ENCODE peak calls at places on chromosome 19, in seven cellular contexts. S, R, H, J, G, E and Z are unnamed samples.

GRCh38 chr19:52567921-52568320 is 2.2 kb upstream of the ZNF701 start:
- DNase-seq in S (no peak), R (no peak), H (no peak), J (no peak), G (no peak), E (no peak), Z (no peak)

GRCh38 chr19:32172761-32173160 is 172.6 kb upstream of the ZNF507 start:
- DNase-seq in S (no peak), R (no peak), H (no peak), J (no peak), G (no peak), E (no peak), Z (no peak)

GRCh38 chr19:7706662-7707454 is 4.9 kb upstream of the FCER2 start:
- DNase-seq in S (no peak), R (no peak), H (no peak), J (no peak), G (no peak), E (no peak), Z (no peak)

GRCh38 chr19:10797541-10798256 is 38.3 kb downstream of the TMED1 start:
- DNase-seq in S (peak), R (no peak), H (no peak), J (peak), G (no peak), E (no peak), Z (no peak)

GRCh38 chr19:45507864-45508680 is 793 bp downstream of the VASP start:
- DNase-seq in S (no peak), R (no peak), H (peak), J (no peak), G (no peak), E (no peak), Z (no peak)

GRCh38 chr19:3722443-3723109 is 14.4 kb downstream of the TJP3 start:
- DNase-seq in S (no peak), R (no peak), H (peak), J (peak), G (no peak), E (no peak), Z (peak)

GRCh38 chr19:5356918-5357317 is 16.3 kb upstream of the PTPRS start:
- DNase-seq in S (no peak), R (no peak), H (no peak), J (no peak), G (no peak), E (no peak), Z (no peak)

GRCh38 chr19:10797078-10797477 is 38.9 kb downstream of the TMED1 start:
- DNase-seq in S (no peak), R (no peak), H (no peak), J (no peak), G (no peak), E (no peak), Z (no peak)

GRCh38 chr19:48350856-48351255 is 12.9 kb downstream of the TMEM143 start:
- DNase-seq in S (no peak), R (no peak), H (no peak), J (no peak), G (no peak), E (no peak), Z (no peak)

GRCh38 chr19:48554385-48555091 is 2.6 kb downstream of the SULT2B1 start:
- DNase-seq in S (no peak), R (peak), H (peak), J (no peak), G (no peak), E (peak), Z (no peak)

GRCh38 chr19:11288349-11288748 is 7.6 kb upstream of the TSPAN16 start:
- DNase-seq in S (no peak), R (no peak), H (no peak), J (peak), G (no peak), E (no peak), Z (no peak)

GRCh38 chr19:41332468-41332867 is 21.3 kb downstream of the TGFB1 start:
- DNase-seq in S (no peak), R (no peak), H (no peak), J (no peak), G (no peak), E (no peak), Z (no peak)
- TF ChIP-seq JUND in S (no peak), R (no peak), H (no peak), J (no peak), G (no peak), E (no peak), Z (no peak)

DNA sequence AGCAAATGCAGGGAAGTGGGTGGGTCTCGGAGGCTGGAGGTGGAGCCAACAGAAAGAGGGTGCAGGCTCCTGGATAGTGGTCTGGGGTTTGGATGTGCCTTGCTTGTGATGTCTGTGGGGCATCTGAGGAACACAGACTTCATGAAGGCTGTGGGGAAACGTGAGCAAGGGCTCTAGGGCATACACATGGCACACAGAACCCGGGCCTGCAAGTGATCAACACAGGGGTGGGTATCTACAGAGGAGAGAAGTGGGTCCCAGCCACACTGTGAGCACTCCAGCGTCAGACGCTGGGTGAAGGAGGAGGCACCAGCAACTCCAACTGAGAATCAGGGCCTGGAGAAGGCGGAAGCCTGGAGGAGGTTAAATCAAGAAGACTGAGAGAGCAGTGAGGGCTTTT is 5.4 kb upstream of the UBE2M start:
- DNase-seq in S (no peak), R (no peak), H (no peak), J (peak), G (no peak), E (no peak), Z (no peak)
- TF ChIP-seq JUND in S (no peak), R (no peak), H (no peak), J (no peak), G (no peak), E (no peak), Z (no peak)

DNA sequence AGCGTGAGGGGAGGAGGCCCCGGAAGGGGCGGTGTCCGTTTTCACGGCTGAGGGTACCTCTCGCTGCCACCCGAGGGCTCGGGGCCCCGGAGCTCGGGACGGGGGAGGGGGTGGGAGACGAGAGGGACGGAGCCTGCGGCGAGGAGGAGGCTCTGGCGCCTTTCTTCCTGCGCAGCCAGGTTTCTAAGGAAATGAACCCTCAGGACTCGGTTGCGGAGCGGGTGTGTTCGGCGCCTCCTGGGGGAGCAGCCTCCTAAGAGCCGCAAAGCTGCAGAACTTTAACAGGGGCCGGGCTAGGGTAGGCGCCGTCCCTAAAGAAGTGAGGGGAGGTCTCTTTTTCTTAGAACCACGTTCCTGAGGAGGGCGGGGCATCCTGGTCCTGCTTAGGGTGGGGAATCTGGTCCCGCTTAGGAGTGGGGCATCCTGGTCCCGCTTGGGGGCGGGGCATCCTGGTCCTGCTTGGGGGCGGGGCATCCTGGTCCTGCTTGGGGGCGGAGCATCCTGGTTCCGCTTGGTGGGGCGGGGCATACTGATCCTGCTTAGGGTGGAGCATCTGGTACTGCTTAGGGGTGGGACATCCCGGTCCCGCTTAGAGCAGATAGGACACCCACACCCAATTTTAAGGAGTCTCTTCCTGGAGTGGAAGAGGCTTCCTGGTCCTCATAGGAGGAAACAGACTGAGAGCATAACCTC is 6.2 kb downstream of the SYT5 start:
- DNase-seq in S (no peak), R (no peak), H (peak), J (peak), G (peak), E (peak), Z (peak)
- TF ChIP-seq JUND in S (no peak), R (no peak), H (no peak), J (no peak), G (no peak), E (no peak), Z (no peak)

GRCh38 chr19:16702123-16702522 is 17.5 kb upstream of the NWD1 start:
- DNase-seq in S (no peak), R (no peak), H (no peak), J (peak), G (no peak), E (peak), Z (no peak)
- TF ChIP-seq JUND in S (no peak), R (no peak), H (no peak), J (no peak), G (no peak), E (no peak), Z (no peak)

GRCh38 chr19:46602392-46603194 is 1.5 kb downstream of the CALM3 start:
- DNase-seq in S (no peak), R (no peak), H (peak), J (peak), G (no peak), E (no peak), Z (no peak)
- TF ChIP-seq JUND in S (no peak), R (no peak), H (no peak), J (no peak), G (no peak), E (no peak), Z (no peak)

DNA sequence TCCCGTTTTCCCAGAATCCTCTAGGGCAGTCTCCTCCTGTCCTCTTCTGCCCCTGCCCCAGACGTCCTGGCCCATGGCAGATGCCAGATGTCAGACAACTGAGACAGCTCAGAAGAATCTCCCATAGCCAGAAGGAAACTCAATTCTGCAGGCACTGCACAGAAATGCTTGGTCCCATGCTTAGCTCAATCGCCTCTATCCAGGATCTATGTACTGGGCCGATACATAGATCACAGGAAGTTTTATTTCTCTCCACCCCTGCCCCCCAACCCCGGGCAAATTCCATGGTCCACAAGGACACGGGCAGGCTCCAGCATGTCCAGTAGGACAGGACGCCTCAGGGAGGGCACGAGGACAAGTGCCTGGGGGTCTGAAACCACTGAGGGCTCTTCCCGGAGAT is 4.8 kb downstream of the MBD3 start:
- DNase-seq in S (no peak), R (no peak), H (no peak), J (no peak), G (no peak), E (peak), Z (no peak)
- TF ChIP-seq JUND in S (no peak), R (no peak), H (no peak), J (no peak), G (no peak), E (no peak), Z (no peak)

GRCh38 chr19:23699521-23699860 is 12.5 kb upstream of the ZNF675 start:
- DNase-seq in S (no peak), R (no peak), H (no peak), J (peak), G (no peak), E (no peak), Z (peak)

DNA sequence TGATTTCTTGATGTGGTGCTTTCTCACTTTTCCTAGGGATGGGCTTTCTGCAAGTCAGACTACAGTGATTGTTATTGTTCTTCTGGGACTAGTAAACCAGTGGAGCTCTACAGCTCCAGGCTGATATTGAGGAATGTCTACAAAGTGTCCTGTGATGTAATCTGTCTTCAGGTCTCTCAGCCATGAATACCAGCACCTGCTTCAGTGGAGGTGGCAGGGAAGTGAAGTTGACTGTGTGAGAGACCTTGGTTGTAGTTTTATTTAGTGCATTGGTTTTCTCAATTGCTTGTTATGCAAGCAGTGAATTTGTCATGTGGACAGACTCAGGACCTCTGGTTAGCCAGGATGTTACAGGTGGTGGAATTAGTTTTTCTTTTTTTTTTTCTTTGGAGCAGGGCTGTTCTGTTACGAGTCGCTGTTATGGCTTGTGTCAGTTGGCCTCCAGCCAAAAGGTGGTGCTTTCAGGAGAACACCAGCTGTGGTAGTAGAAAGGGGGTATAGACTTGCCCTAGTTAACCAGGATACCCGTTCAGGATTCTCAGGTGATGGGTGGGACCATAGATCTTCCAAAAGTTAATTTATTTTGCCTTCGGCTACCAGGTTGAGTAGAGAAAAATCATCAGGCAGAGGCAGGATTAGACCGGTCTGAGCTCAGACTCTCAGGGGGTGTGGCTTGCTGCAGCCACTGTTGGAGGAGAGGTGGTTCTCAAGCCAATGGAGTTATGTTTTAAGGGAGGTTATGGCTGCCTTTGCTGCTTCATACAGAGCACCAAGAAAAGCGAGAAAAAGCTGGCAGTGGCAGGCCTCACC is 11.9 kb upstream of the ZNF675 start:
- DNase-seq in S (no peak), R (no peak), H (no peak), J (peak), G (no peak), E (no peak), Z (peak)
- TF ChIP-seq JUND in S (no peak), R (no peak), H (no peak), J (no peak), G (no peak), E (no peak), Z (no peak)